ENCODE peak calls at places on chromosome 2, in nine cellular contexts. One of them, this sample, is unnamed.

GRCh38 chr2:207165121-207166038 is at the start of gene KLF7:
- DNase-seq in CD4-positive, alpha-beta T cell: peak
- DNase-seq in NK-92 treated with Interleukin-12 subunit alpha and Interleukin-12 subunit beta, amount 100 ng/mL, for 24 hours: no peak
- DNase-seq in A172: no peak
- DNase-seq in Right ventricle myocardium inferior: peak
- DNase-seq in HCT116: no peak
- DNase-seq in ACHN: peak
- DNase-seq in A549: no peak
- DNase-seq in transverse colon: peak
- DNase-seq in this sample: peak

GRCh38 chr2:119756837-119757236 is 2.9 kb upstream of the PTPN4 start:
- DNase-seq in CD4-positive, alpha-beta T cell: no peak
- DNase-seq in NK-92 treated with Interleukin-12 subunit alpha and Interleukin-12 subunit beta, amount 100 ng/mL, for 24 hours: no peak
- DNase-seq in A172: peak
- DNase-seq in Right ventricle myocardium inferior: peak
- DNase-seq in HCT116: peak
- DNase-seq in ACHN: peak
- DNase-seq in A549: no peak
- DNase-seq in transverse colon: peak
- DNase-seq in this sample: no peak

GRCh38 chr2:128439231-128440086 is 120.8 kb upstream of the HS6ST1 start:
- DNase-seq in CD4-positive, alpha-beta T cell: no peak
- DNase-seq in NK-92 treated with Interleukin-12 subunit alpha and Interleukin-12 subunit beta, amount 100 ng/mL, for 24 hours: no peak
- DNase-seq in A172: no peak
- DNase-seq in Right ventricle myocardium inferior: peak
- DNase-seq in HCT116: no peak
- DNase-seq in ACHN: no peak
- DNase-seq in A549: no peak
- DNase-seq in transverse colon: no peak
- DNase-seq in this sample: no peak

GRCh38 chr2:77746780-77747179 is 224.6 kb upstream of the LRRTM4 start:
- DNase-seq in CD4-positive, alpha-beta T cell: no peak
- DNase-seq in NK-92 treated with Interleukin-12 subunit alpha and Interleukin-12 subunit beta, amount 100 ng/mL, for 24 hours: no peak
- DNase-seq in A172: no peak
- DNase-seq in Right ventricle myocardium inferior: no peak
- DNase-seq in HCT116: no peak
- DNase-seq in ACHN: no peak
- DNase-seq in A549: no peak
- DNase-seq in transverse colon: no peak
- DNase-seq in this sample: no peak

GRCh38 chr2:120763931-120764330 is 28.3 kb downstream of the GLI2 start:
- DNase-seq in CD4-positive, alpha-beta T cell: no peak
- DNase-seq in NK-92 treated with Interleukin-12 subunit alpha and Interleukin-12 subunit beta, amount 100 ng/mL, for 24 hours: no peak
- DNase-seq in A172: no peak
- DNase-seq in Right ventricle myocardium inferior: peak
- DNase-seq in HCT116: no peak
- DNase-seq in ACHN: no peak
- DNase-seq in A549: no peak
- DNase-seq in transverse colon: no peak
- DNase-seq in this sample: no peak

GRCh38 chr2:67625178-67625577 is 228.0 kb downstream of the ETAA1 start:
- DNase-seq in CD4-positive, alpha-beta T cell: no peak
- DNase-seq in NK-92 treated with Interleukin-12 subunit alpha and Interleukin-12 subunit beta, amount 100 ng/mL, for 24 hours: no peak
- DNase-seq in A172: no peak
- DNase-seq in Right ventricle myocardium inferior: no peak
- DNase-seq in HCT116: no peak
- DNase-seq in ACHN: no peak
- DNase-seq in A549: no peak
- DNase-seq in transverse colon: no peak
- DNase-seq in this sample: no peak

GRCh38 chr2:9982248-9982647 is 30.8 kb downstream of the GRHL1 start:
- DNase-seq in CD4-positive, alpha-beta T cell: no peak
- DNase-seq in NK-92 treated with Interleukin-12 subunit alpha and Interleukin-12 subunit beta, amount 100 ng/mL, for 24 hours: no peak
- DNase-seq in A172: no peak
- DNase-seq in Right ventricle myocardium inferior: no peak
- DNase-seq in HCT116: no peak
- DNase-seq in ACHN: no peak
- DNase-seq in A549: no peak
- DNase-seq in transverse colon: no peak
- DNase-seq in this sample: no peak

GRCh38 chr2:121260370-121261154 is 24.4 kb downstream of the TFCP2L1 start:
- DNase-seq in CD4-positive, alpha-beta T cell: no peak
- DNase-seq in NK-92 treated with Interleukin-12 subunit alpha and Interleukin-12 subunit beta, amount 100 ng/mL, for 24 hours: no peak
- DNase-seq in A172: no peak
- DNase-seq in Right ventricle myocardium inferior: no peak
- DNase-seq in HCT116: no peak
- DNase-seq in ACHN: no peak
- DNase-seq in A549: no peak
- DNase-seq in transverse colon: peak
- DNase-seq in this sample: no peak

GRCh38 chr2:140975237-140975636 is 1155.6 kb downstream of the LRP1B start:
- DNase-seq in CD4-positive, alpha-beta T cell: no peak
- DNase-seq in NK-92 treated with Interleukin-12 subunit alpha and Interleukin-12 subunit beta, amount 100 ng/mL, for 24 hours: no peak
- DNase-seq in A172: peak
- DNase-seq in Right ventricle myocardium inferior: no peak
- DNase-seq in HCT116: no peak
- DNase-seq in ACHN: no peak
- DNase-seq in A549: no peak
- DNase-seq in transverse colon: no peak
- DNase-seq in this sample: no peak

GRCh38 chr2:2825062-2825461 is 494.0 kb upstream of the MYT1L start:
- DNase-seq in CD4-positive, alpha-beta T cell: no peak
- DNase-seq in NK-92 treated with Interleukin-12 subunit alpha and Interleukin-12 subunit beta, amount 100 ng/mL, for 24 hours: no peak
- DNase-seq in A172: no peak
- DNase-seq in Right ventricle myocardium inferior: no peak
- DNase-seq in HCT116: no peak
- DNase-seq in ACHN: no peak
- DNase-seq in A549: no peak
- DNase-seq in transverse colon: no peak
- DNase-seq in this sample: no peak

GRCh38 chr2:10235909-10236550 is 66.7 kb upstream of the HPCAL1 start:
- DNase-seq in CD4-positive, alpha-beta T cell: no peak
- DNase-seq in NK-92 treated with Interleukin-12 subunit alpha and Interleukin-12 subunit beta, amount 100 ng/mL, for 24 hours: no peak
- DNase-seq in A172: no peak
- DNase-seq in Right ventricle myocardium inferior: no peak
- DNase-seq in HCT116: no peak
- DNase-seq in ACHN: no peak
- DNase-seq in A549: no peak
- DNase-seq in transverse colon: no peak
- DNase-seq in this sample: no peak

GRCh38 chr2:39488450-39488849 is 51.4 kb upstream of the MAP4K3 start:
- DNase-seq in CD4-positive, alpha-beta T cell: no peak
- DNase-seq in NK-92 treated with Interleukin-12 subunit alpha and Interleukin-12 subunit beta, amount 100 ng/mL, for 24 hours: peak
- DNase-seq in A172: peak
- DNase-seq in Right ventricle myocardium inferior: no peak
- DNase-seq in HCT116: no peak
- DNase-seq in ACHN: peak
- DNase-seq in A549: peak
- DNase-seq in transverse colon: no peak
- DNase-seq in this sample: peak